ENCODE peak calls at places on chromosomes 7 and 10, in eight cellular contexts. V, A, F, B, Z, X, R and D are unnamed samples.

GRCh38 chr7:73918926-73919693 is 58.2 kb downstream of the TMEM270 start:
- DNase-seq in V (no peak), A (no peak), F (no peak), B (no peak), Z (no peak), X (no peak), R (no peak), D (peak; percentile 74)

GRCh38 chr10:62183442-62183841 is 85.2 kb downstream of the RTKN2 start:
- DNase-seq in V (no peak), A (no peak), F (no peak), B (no peak), Z (no peak), X (no peak), R (no peak), D (no peak)

GRCh38 chr7:37360469-37360868 is 88.2 kb downstream of the ELMO1 start:
- DNase-seq in V (no peak), A (no peak), F (no peak), B (no peak), Z (no peak), X (no peak), R (no peak), D (no peak)

GRCh38 chr7:150860291-150860977 is 8.1 kb downstream of the AOC1 start:
- DNase-seq in V (peak; percentile 22), A (no peak), F (peak; percentile 68), B (no peak), Z (no peak), X (no peak), R (no peak), D (peak; percentile 79)

GRCh38 chr10:101291254-101292193 is 62.3 kb upstream of the LBX1 start:
- DNase-seq in V (no peak), A (peak; percentile 44), F (no peak), B (peak; percentile 57), Z (peak; percentile 24), X (peak; percentile 25), R (no peak), D (no peak)

GRCh38 chr10:29063806-29064644 is 224.8 kb upstream of the LYZL1 start:
- DNase-seq in V (no peak), A (no peak), F (no peak), B (no peak), Z (no peak), X (no peak), R (no peak), D (no peak)

GRCh38 chr7:56053993-56054392 is 2.4 kb downstream of the CCT6A start:
- DNase-seq in V (no peak), A (no peak), F (no peak), B (no peak), Z (no peak), X (no peak), R (no peak), D (no peak)

GRCh38 chr7:80583901-80584300 is 54.5 kb upstream of the CD36 start:
- DNase-seq in V (no peak), A (no peak), F (no peak), B (no peak), Z (no peak), X (no peak), R (no peak), D (no peak)

GRCh38 chr7:121582258-121582657 is 186.2 kb upstream of the FAM3C start:
- DNase-seq in V (no peak), A (no peak), F (no peak), B (no peak), Z (no peak), X (no peak), R (no peak), D (no peak)

GRCh38 chr10:104424719-104425118 is 71.1 kb downstream of the CFAP58 start:
- DNase-seq in V (no peak), A (no peak), F (no peak), B (no peak), Z (no peak), X (no peak), R (no peak), D (no peak)

GRCh38 chr7:77855371-77856083 is 57.0 kb downstream of the PHTF2 start:
- DNase-seq in V (peak; percentile 38), A (peak; percentile 13), F (no peak), B (peak; percentile 22), Z (no peak), X (no peak), R (no peak), D (no peak)

GRCh38 chr10:49749144-49749543 is 13.0 kb downstream of the OGDHL start:
- DNase-seq in V (no peak), A (no peak), F (no peak), B (no peak), Z (no peak), X (no peak), R (no peak), D (no peak)

GRCh38 chr7:7795203-7795602 is 76.8 kb upstream of the RPA3 start:
- DNase-seq in V (no peak), A (no peak), F (no peak), B (no peak), Z (no peak), X (no peak), R (no peak), D (no peak)

GRCh38 chr7:69735582-69735981 is 137.3 kb downstream of the AUTS2 start:
- DNase-seq in V (no peak), A (no peak), F (no peak), B (no peak), Z (no peak), X (no peak), R (no peak), D (no peak)

GRCh38 chr7:6558837-6559236 is 7.6 kb upstream of the GRID2IP start:
- DNase-seq in V (no peak), A (no peak), F (no peak), B (no peak), Z (no peak), X (peak; percentile 77), R (no peak), D (no peak)

GRCh38 chr7:24755541-24756416 is 1.5 kb downstream of the GSDME start:
- DNase-seq in V (no peak), A (no peak), F (no peak), B (no peak), Z (no peak), X (no peak), R (no peak), D (no peak)

GRCh38 chr10:119942973-119943372 is 50.4 kb downstream of the SEC23IP start:
- DNase-seq in V (no peak), A (no peak), F (no peak), B (no peak), Z (no peak), X (no peak), R (no peak), D (no peak)

GRCh38 chr10:70537398-70538194 is 59.0 kb downstream of the PALD1 start:
- DNase-seq in V (no peak), A (no peak), F (no peak), B (no peak), Z (no peak), X (peak; percentile 5), R (no peak), D (no peak)

GRCh38 chr7:55587687-55588378 is 15.5 kb upstream of the VOPP1 start:
- DNase-seq in V (no peak), A (no peak), F (no peak), B (no peak), Z (no peak), X (no peak), R (no peak), D (no peak)

GRCh38 chr7:27131390-27131819 is 848 bp upstream of the HOXA4 start:
- DNase-seq in V (no peak), A (no peak), F (no peak), B (no peak), Z (no peak), X (no peak), R (no peak), D (no peak)

GRCh38 chr10:133379152-133379800 is at the start of gene PAOX:
- DNase-seq in V (peak; percentile 68), A (peak; percentile 50), F (no peak), B (peak; percentile 57), Z (peak; percentile 66), X (no peak), R (no peak), D (no peak)

GRCh38 chr7:83524286-83525075 is 124.5 kb downstream of the SEMA3E start:
- DNase-seq in V (no peak), A (no peak), F (no peak), B (no peak), Z (no peak), X (no peak), R (no peak), D (no peak)

GRCh38 chr7:157016352-157017041 is 6.0 kb upstream of the MNX1 start:
- DNase-seq in V (no peak), A (no peak), F (no peak), B (no peak), Z (no peak), X (no peak), R (no peak), D (no peak)

GRCh38 chr7:130356760-130357611 is 12.4 kb downstream of the CPA5 start:
- DNase-seq in V (no peak), A (no peak), F (peak; percentile 73), B (peak; percentile 38), Z (peak; percentile 60), X (no peak), R (no peak), D (no peak)

GRCh38 chr7:129923709-129924108 is 29.1 kb downstream of the UBE2H start:
- DNase-seq in V (no peak), A (no peak), F (no peak), B (no peak), Z (no peak), X (no peak), R (no peak), D (no peak)

GRCh38 chr10:126013489-126014281 is 117.3 kb downstream of the FANK1 start:
- DNase-seq in V (no peak), A (no peak), F (no peak), B (no peak), Z (no peak), X (no peak), R (no peak), D (no peak)

GRCh38 chr10:121440461-121440860 is 157.8 kb downstream of the FGFR2 start:
- DNase-seq in V (no peak), A (no peak), F (no peak), B (no peak), Z (no peak), X (no peak), R (no peak), D (no peak)